ENCODE peak calls at places on chromosomes 5 and 9, in five cellular contexts. Q, M, O, S and A are unnamed samples.

GRCh38 chr9:126947529-126947928 is 32.9 kb downstream of the RALGPS1 start:
- DNase-seq in Q (peak), M (no peak), O (no peak), S (peak), A (no peak)

GRCh38 chr9:113901196-113901818 is 25.2 kb downstream of the ZNF618 start:
- DNase-seq in Q (peak), M (no peak), O (no peak), S (peak), A (no peak)

GRCh38 chr5:73434921-73435320 is 13.7 kb downstream of the FOXD1 start:
- DNase-seq in Q (no peak), M (no peak), O (no peak), S (no peak), A (no peak)

GRCh38 chr5:139481122-139481533 is 1.4 kb downstream of the STING1 start:
- DNase-seq in Q (no peak), M (no peak), O (no peak), S (no peak), A (no peak)

GRCh38 chr5:129664336-129664937 is 83.5 kb upstream of the MINAR2 start:
- DNase-seq in Q (peak), M (peak), O (no peak), S (peak), A (no peak)

GRCh38 chr5:156042726-156043125 is 284.2 kb upstream of the SGCD start:
- DNase-seq in Q (no peak), M (no peak), O (no peak), S (peak), A (no peak)

GRCh38 chr5:6377121-6377520 is 1.2 kb downstream of the MED10 start:
- DNase-seq in Q (peak), M (no peak), O (no peak), S (no peak), A (no peak)

GRCh38 chr5:112006721-112007120 is 249.7 kb upstream of the NREP start:
- DNase-seq in Q (no peak), M (no peak), O (no peak), S (no peak), A (no peak)

GRCh38 chr9:136901516-136902258 is 15.4 kb downstream of the TRAF2 start:
- DNase-seq in Q (no peak), M (peak), O (no peak), S (no peak), A (no peak)

GRCh38 chr5:132748522-132749000 is 1.3 kb downstream of the CCNI2 start:
- DNase-seq in Q (no peak), M (no peak), O (no peak), S (no peak), A (no peak)

GRCh38 chr5:132877938-132878337 is 4.5 kb downstream of the LEAP2 start:
- DNase-seq in Q (no peak), M (peak), O (no peak), S (no peak), A (peak)

GRCh38 chr9:137607141-137607857 is 1.8 kb downstream of the ARRDC1 start:
- DNase-seq in Q (no peak), M (no peak), O (no peak), S (no peak), A (no peak)

GRCh38 chr9:127223810-127224177 is 40.8 kb upstream of the GARNL3 start:
- DNase-seq in Q (no peak), M (no peak), O (no peak), S (no peak), A (no peak)

GRCh38 chr5:191036-191948 is at the start of gene LRRC14B:
- DNase-seq in Q (no peak), M (peak), O (no peak), S (no peak), A (peak)

GRCh38 chr5:32420506-32420905 is 24.0 kb downstream of the ZFR start:
- DNase-seq in Q (no peak), M (no peak), O (no peak), S (no peak), A (no peak)
- H3K27ac ChIP-seq in Q (no peak), M (no peak), O (no peak), S (no peak), A (no peak)

DNA sequence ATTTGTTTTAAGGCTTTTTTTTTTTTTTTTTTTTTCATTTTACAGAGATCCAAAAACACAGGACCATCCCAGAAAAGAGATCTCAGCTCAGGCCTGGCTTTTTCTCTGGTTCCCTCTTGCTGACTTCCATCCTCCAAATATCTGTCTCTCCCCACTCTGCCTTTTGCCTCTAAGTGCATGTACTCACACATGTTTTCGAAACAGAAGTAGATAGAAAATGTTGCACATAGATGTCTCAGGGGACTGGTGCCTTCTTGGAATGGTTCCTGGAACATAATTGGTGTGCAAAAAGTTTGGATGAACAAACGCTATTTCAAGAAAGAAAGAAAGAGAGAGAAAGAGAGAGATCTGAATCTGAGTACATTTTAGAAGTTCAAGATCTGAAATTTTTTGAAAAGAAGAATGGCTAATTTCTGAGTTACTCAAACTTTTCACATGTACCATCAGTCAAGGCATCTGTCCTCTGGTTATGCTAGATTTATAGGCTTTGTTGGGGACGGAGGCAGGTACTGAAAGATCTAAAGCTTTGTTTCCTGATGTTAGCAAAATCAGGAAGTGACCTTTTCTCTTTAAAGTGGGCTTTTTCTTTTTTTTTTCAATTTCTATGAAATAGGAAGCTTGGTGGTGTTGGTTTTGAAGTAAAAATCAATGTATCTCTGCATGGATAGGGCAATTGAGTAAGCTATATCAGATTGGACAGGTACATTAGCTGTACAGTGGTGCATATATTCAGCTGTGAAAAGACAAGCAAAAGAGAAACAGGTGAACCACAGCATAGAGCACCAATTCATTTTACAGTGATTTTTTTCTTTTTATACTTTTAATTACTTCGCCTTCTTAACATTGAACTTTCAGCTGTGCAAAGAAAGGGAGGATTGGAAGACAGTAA is 8.5 kb upstream of the TNFSF8 start:
- DNase-seq in Q (no peak), M (peak), O (no peak), S (no peak), A (no peak)
- H3K27ac ChIP-seq in Q (no peak), M (no peak), O (no peak), S (no peak), A (no peak)

GRCh38 chr5:158975363-158975762 is 124.4 kb downstream of the EBF1 start:
- DNase-seq in Q (no peak), M (no peak), O (no peak), S (no peak), A (no peak)
- H3K27ac ChIP-seq in Q (no peak), M (peak), O (no peak), S (no peak), A (no peak)

DNA sequence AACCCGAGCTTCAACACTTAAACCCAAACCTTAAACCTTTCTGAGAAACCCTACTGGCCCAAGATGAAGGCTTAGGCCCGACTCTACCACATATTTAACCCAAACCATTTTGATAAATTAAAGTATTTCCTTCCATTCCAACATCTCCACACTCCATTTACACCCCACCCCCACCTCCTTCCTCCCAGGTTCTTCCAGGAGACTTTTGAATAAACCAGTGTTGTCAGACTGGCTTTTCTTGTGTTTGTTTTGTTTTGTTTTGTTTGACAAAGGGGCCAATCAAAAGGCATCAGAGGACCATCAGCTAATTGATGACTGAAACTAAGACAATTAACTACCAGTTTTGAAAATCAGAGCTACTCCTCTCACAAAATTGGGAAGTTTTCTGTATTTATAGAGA is 4.6 kb upstream of the ZNF608 start:
- DNase-seq in Q (no peak), M (no peak), O (no peak), S (no peak), A (no peak)
- H3K27ac ChIP-seq in Q (no peak), M (no peak), O (no peak), S (no peak), A (no peak)

DNA sequence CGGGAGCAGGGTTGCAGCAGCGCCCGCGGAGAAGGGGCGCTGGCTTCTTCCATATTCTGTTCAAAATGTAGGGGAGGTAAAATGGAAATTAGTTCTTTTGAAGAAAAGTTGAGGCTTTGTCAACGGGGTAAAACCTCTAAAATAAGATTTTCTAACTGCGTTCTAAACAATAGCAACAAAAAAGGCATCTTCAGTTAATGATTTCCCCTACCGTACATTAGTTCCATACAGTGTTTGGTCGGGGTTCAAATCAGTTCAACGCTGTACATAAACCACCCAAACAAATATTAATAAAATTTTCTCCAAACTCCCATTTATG is 343 bp upstream of the FANCC start:
- DNase-seq in Q (no peak), M (no peak), O (no peak), S (no peak), A (no peak)
- H3K27ac ChIP-seq in Q (peak), M (peak), O (peak), S (peak), A (peak)

GRCh38 chr9:89996717-89997116 is 391.9 kb downstream of the GADD45G start:
- DNase-seq in Q (no peak), M (no peak), O (no peak), S (no peak), A (no peak)

GRCh38 chr9:89999534-90000370 is 394.9 kb downstream of the GADD45G start:
- DNase-seq in Q (peak), M (peak), O (no peak), S (no peak), A (peak)

GRCh38 chr9:90000925-90001324 is 396.1 kb downstream of the GADD45G start:
- DNase-seq in Q (no peak), M (no peak), O (no peak), S (no peak), A (no peak)

GRCh38 chr9:90001756-90002155 is 396.9 kb downstream of the GADD45G start:
- DNase-seq in Q (no peak), M (no peak), O (no peak), S (no peak), A (no peak)

DNA sequence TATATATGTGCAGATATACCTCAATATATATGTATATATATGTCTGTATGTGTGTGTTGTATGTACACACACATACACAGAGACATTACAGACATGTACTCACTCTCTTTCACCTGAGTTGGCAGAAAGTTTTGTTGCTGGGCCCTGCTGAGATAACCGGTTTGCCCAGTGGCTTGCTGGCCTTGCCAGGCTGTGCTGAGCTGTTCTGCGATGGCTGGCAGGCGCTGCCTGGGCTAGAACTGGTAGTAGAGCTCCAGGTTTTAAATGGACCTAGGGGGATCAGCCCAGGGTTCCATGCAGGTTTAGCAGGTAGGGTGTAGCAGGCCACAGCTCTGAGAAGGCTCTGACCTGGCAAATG is 394.3 kb downstream of the GADD45G start:
- DNase-seq in Q (no peak), M (peak), O (no peak), S (no peak), A (peak)
- H3K27ac ChIP-seq in Q (peak), M (peak), O (peak), S (no peak), A (peak)

DNA sequence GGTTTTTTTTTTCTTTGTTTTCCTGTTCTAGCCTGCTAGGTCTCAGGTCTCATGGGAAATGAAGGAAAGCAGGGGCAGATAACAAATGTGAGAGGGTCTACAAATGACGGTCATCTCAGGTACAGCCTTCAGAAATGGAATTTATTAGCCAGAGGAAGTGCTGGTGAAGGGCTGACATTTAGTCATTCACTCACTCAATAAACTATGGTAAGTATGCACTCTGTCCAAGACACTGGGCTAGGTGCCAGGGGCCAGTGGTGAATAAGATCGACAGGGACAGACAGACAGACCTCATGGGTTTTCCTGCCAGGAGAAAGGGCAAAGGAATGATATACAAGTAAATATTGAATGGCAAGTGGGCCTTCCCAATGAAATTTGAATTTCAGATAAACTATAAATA is 6.3 kb downstream of the PDE6A start:
- DNase-seq in Q (no peak), M (peak), O (no peak), S (no peak), A (peak)
- H3K27ac ChIP-seq in Q (no peak), M (peak), O (no peak), S (no peak), A (no peak)

GRCh38 chr5:125575561-125576504 is 829.4 kb upstream of the ZNF608 start:
- DNase-seq in Q (no peak), M (no peak), O (no peak), S (peak), A (no peak)
- H3K27ac ChIP-seq in Q (no peak), M (no peak), O (no peak), S (no peak), A (no peak)

GRCh38 chr9:34158362-34158869 is 20.4 kb upstream of the UBAP1 start:
- DNase-seq in Q (no peak), M (no peak), O (no peak), S (no peak), A (no peak)
- H3K27ac ChIP-seq in Q (no peak), M (no peak), O (no peak), S (no peak), A (no peak)

DNA sequence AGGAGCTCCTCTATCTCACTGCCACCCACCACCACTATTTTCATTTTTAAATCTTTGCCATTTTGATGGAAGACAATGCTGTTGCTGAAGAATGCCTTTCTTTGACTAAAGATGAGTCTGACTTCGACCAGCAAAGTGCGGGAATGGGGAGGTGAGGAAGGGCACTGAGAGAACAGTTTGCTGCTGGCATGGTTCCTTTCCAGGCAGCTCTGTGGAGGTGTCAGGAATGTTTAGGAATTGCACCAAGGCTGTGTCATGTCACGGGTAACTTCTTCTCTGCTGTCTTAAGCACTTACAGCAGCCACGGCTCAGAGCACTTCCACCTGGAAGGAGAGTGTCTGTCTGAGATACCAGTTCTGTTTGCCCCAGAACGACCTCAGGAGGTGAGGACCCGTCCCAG is 41.4 kb upstream of the SHB start:
- DNase-seq in Q (peak), M (no peak), O (no peak), S (no peak), A (no peak)
- H3K27ac ChIP-seq in Q (no peak), M (no peak), O (no peak), S (no peak), A (no peak)